ENCODE peak calls at places on chromosomes 11 and 22, in ten cellular contexts. Q, T, M, L, U, G, C, N, S and H are unnamed samples.

GRCh38 chr11:66289548-66290331 is 797 bp upstream of the YIF1A start:
- DNase-seq in Q (no peak), T (peak; percentile 61), M (no peak), L (no peak), U (no peak), G (peak; percentile 81), C (no peak), N (peak; percentile 84), S (no peak), H (peak; percentile 90)

GRCh38 chr11:20049231-20049630 is 111.0 kb downstream of the DBX1 start:
- DNase-seq in Q (peak; percentile 23), T (no peak), M (no peak), L (no peak), U (no peak), G (no peak), C (no peak), N (no peak), S (no peak), H (no peak)

GRCh38 chr22:25729595-25729994 is 12.4 kb upstream of the MYO18B start:
- DNase-seq in Q (no peak), T (no peak), M (no peak), L (no peak), U (no peak), G (no peak), C (no peak), N (no peak), S (no peak), H (no peak)

GRCh38 chr11:34476853-34477252 is 36.7 kb downstream of the ELF5 start:
- DNase-seq in Q (no peak), T (no peak), M (no peak), L (no peak), U (no peak), G (no peak), C (no peak), N (no peak), S (no peak), H (no peak)

GRCh38 chr11:68020575-68020974 is 9.9 kb upstream of the NDUFS8 start:
- DNase-seq in Q (no peak), T (no peak), M (no peak), L (no peak), U (no peak), G (no peak), C (peak; percentile 88), N (no peak), S (no peak), H (peak; percentile 47)

GRCh38 chr11:19868871-19869270 is 156.2 kb downstream of the NAV2 start:
- DNase-seq in Q (peak; percentile 32), T (no peak), M (no peak), L (no peak), U (peak; percentile 48), G (no peak), C (no peak), N (no peak), S (no peak), H (no peak)

GRCh38 chr11:65491614-65492386 is 7.0 kb upstream of the MALAT1 start:
- DNase-seq in Q (peak; percentile 99), T (no peak), M (peak; percentile 88), L (peak; percentile 96), U (peak; percentile 96), G (peak; percentile 89), C (peak; percentile 93), N (peak; percentile 29), S (no peak), H (peak; percentile 94)

GRCh38 chr11:69637956-69638871 is 2.7 kb upstream of the CCND1 start:
- DNase-seq in Q (peak; percentile 72), T (no peak), M (peak; percentile 54), L (no peak), U (peak; percentile 76), G (no peak), C (peak; percentile 85), N (no peak), S (no peak), H (peak; percentile 80)

GRCh38 chr11:35281169-35281591 is 138.2 kb downstream of the SLC1A2 start:
- DNase-seq in Q (no peak), T (no peak), M (no peak), L (no peak), U (no peak), G (no peak), C (no peak), N (no peak), S (no peak), H (no peak)

GRCh38 chr11:47369676-47370075 is 8.7 kb downstream of the SPI1 start:
- DNase-seq in Q (no peak), T (no peak), M (no peak), L (no peak), U (no peak), G (no peak), C (no peak), N (no peak), S (no peak), H (no peak)

GRCh38 chr22:39681038-39681861 is 110.7 kb downstream of the CACNA1I start:
- DNase-seq in Q (no peak), T (no peak), M (no peak), L (no peak), U (no peak), G (no peak), C (no peak), N (no peak), S (no peak), H (no peak)

GRCh38 chr22:49828599-49828965 is 909 bp upstream of the BRD1 start:
- DNase-seq in Q (no peak), T (no peak), M (no peak), L (no peak), U (no peak), G (no peak), C (no peak), N (no peak), S (no peak), H (no peak)

GRCh38 chr11:122668562-122669090 is 13.1 kb downstream of the UBASH3B start:
- DNase-seq in Q (peak; percentile 79), T (no peak), M (peak; percentile 64), L (no peak), U (peak; percentile 94), G (no peak), C (no peak), N (no peak), S (peak; percentile 9), H (peak; percentile 42)